ENCODE peak calls at places on chromosomes 3 and 15, in four cellular contexts. Q is HTR-8/SVneo; R is central memory CD4-positive, alpha-beta T cell; X is progenitor cell of endocrine pancreas. S is an unnamed sample.

GRCh38 chr3:73449774-73450173 is 175.0 kb downstream of the PDZRN3 start:
- DNase-seq in Q (no peak), X (no peak), R (no peak), S (no peak)

GRCh38 chr15:81000626-81001179 is at the start of gene TLNRD1:
- DNase-seq in X (peak; percentile 62), Q (peak; percentile 87), R (peak; percentile 88), S (peak; percentile 75)

GRCh38 chr3:134903840-134904239 is 108.8 kb downstream of the EPHB1 start:
- DNase-seq in R (no peak), X (no peak), Q (no peak), S (no peak)

GRCh38 chr3:148902173-148902791 is 37.2 kb downstream of the CPA3 start:
- DNase-seq in R (no peak), X (no peak), Q (peak; percentile 73), S (peak; percentile 67)

GRCh38 chr15:83282859-83283812 is 1.3 kb downstream of the BNC1 start:
- DNase-seq in R (no peak), Q (peak; percentile 28), X (peak; percentile 24), S (no peak)

GRCh38 chr15:68801572-68802148 is 19.0 kb downstream of the ANP32A start:
- DNase-seq in Q (no peak), R (no peak), X (no peak), S (no peak)

GRCh38 chr3:135368316-135368715 is 573.3 kb downstream of the EPHB1 start:
- DNase-seq in X (no peak), R (no peak), Q (no peak), S (no peak)

GRCh38 chr3:80470433-80470832 is 702.6 kb upstream of the ROBO1 start:
- DNase-seq in R (no peak), Q (no peak), X (no peak), S (no peak)

GRCh38 chr15:72315706-72316370 is 4.1 kb downstream of the CELF6 start:
- DNase-seq in R (no peak), Q (no peak), X (no peak), S (no peak)

GRCh38 chr3:66228707-66229106 is 7.9 kb downstream of the SLC25A26 start:
- DNase-seq in Q (no peak), X (no peak), R (no peak), S (no peak)

GRCh38 chr3:127690823-127691452 is 18.2 kb downstream of the ABTB1 start:
- DNase-seq in Q (no peak), R (no peak), X (no peak), S (peak; percentile 60)

GRCh38 chr3:123678108-123678511 is 93.3 kb upstream of the HACD2 start:
- DNase-seq in Q (peak; percentile 45), X (no peak), R (no peak), S (peak; percentile 74)

GRCh38 chr3:99955773-99956562 is 138.3 kb downstream of the CMSS1 start:
- DNase-seq in Q (no peak), X (no peak), R (no peak), S (no peak)

GRCh38 chr15:22944651-22945050 is 35.5 kb downstream of the CYFIP1 start:
- DNase-seq in R (no peak), Q (no peak), X (no peak), S (no peak)

GRCh38 chr3:154050216-154050615 is 71.0 kb upstream of the ARHGEF26 start:
- DNase-seq in X (no peak), Q (no peak), R (no peak), S (no peak)

GRCh38 chr3:37891227-37891626 is 29.5 kb downstream of the CTDSPL start:
- DNase-seq in X (no peak), Q (no peak), R (no peak), S (no peak)

GRCh38 chr3:53813876-53814275 is 32.3 kb downstream of the CHDH start:
- DNase-seq in X (no peak), Q (no peak), R (no peak), S (no peak)

GRCh38 chr3:113405180-113405579 is 36.1 kb downstream of the CFAP44 start:
- DNase-seq in Q (no peak), R (no peak), X (no peak), S (peak; percentile 17)

GRCh38 chr15:70033529-70034140 is 64.1 kb downstream of the TLE3 start:
- DNase-seq in X (no peak), R (no peak), Q (no peak), S (peak; percentile 44)

GRCh38 chr15:75156306-75157215 is 45.1 kb upstream of the C15orf39 start:
- DNase-seq in Q (no peak), R (no peak), X (no peak), S (no peak)

GRCh38 chr3:129593595-129594339 is 12.7 kb downstream of the PLXND1 start:
- DNase-seq in Q (no peak), R (peak; percentile 65), X (peak; percentile 22), S (no peak)

GRCh38 chr3:73605388-73605787 is 19.4 kb downstream of the PDZRN3 start:
- DNase-seq in Q (no peak), R (no peak), X (no peak), S (peak; percentile 67)

GRCh38 chr15:64051645-64052259 is 5.5 kb upstream of the DAPK2 start:
- DNase-seq in R (no peak), X (no peak), Q (no peak), S (no peak)

GRCh38 chr3:62095756-62096155 is 277.6 kb downstream of the FEZF2 start:
- DNase-seq in Q (no peak), R (no peak), X (no peak), S (no peak)

S was measured in GM04504.